ENCODE peak calls at places on chromosomes 5 and 9, in nine cellular contexts. N, L, D, T, M, J, K, A and Y are unnamed samples.

GRCh38 chr5:36491860-36492259 is 114.5 kb upstream of the SLC1A3 start:
- DNase-seq in J (no peak), D (no peak), N (no peak), L (no peak), M (no peak), T (no peak), K (no peak), A (no peak), Y (no peak)

GRCh38 chr9:4062966-4063365 is 236.9 kb downstream of the GLIS3 start:
- DNase-seq in M (no peak), N (no peak), D (no peak), L (no peak), K (no peak), T (no peak), A (no peak), J (no peak), Y (no peak)

GRCh38 chr5:30500513-30500912 is 693.0 kb upstream of the CDH6 start:
- DNase-seq in A (no peak), M (no peak), K (no peak), T (no peak), D (no peak), J (no peak), N (no peak), L (no peak), Y (no peak)

GRCh38 chr5:100110497-100110896 is 424.7 kb upstream of the FAM174A start:
- DNase-seq in J (no peak), T (no peak), A (no peak), M (no peak), K (no peak), D (no peak), N (no peak), L (no peak), Y (no peak)

GRCh38 chr5:5671823-5672222 is 249.3 kb downstream of the ICE1 start:
- DNase-seq in T (no peak), A (peak), M (no peak), J (no peak), D (no peak), N (no peak), K (no peak), L (no peak), Y (no peak)

GRCh38 chr9:127133739-127134167 is 11.3 kb upstream of the ANGPTL2 start:
- DNase-seq in N (no peak), T (no peak), D (no peak), K (no peak), M (peak), L (peak), A (peak), J (no peak), Y (no peak)

GRCh38 chr5:176530983-176531901 is 6.0 kb downstream of the RNF44 start:
- DNase-seq in D (no peak), N (no peak), M (peak), T (no peak), K (no peak), J (no peak), A (peak), L (no peak), Y (no peak)

GRCh38 chr5:134905246-134905996 is 490 bp downstream of the PCBD2 start:
- DNase-seq in D (peak), J (peak), L (peak), M (peak), T (peak), N (peak), K (peak), A (peak), Y (peak)

GRCh38 chr9:77598510-77598909 is 49.6 kb downstream of the GNA14 start:
- DNase-seq in T (no peak), L (no peak), K (no peak), A (no peak), D (peak), N (no peak), M (no peak), J (no peak), Y (no peak)

GRCh38 chr5:30368064-30368463 is 825.4 kb upstream of the CDH6 start:
- DNase-seq in L (no peak), M (no peak), K (no peak), T (no peak), A (no peak), J (no peak), D (no peak), N (no peak), Y (no peak)

GRCh38 chr5:98604301-98604700 is 169.2 kb upstream of the RGMB start:
- DNase-seq in M (no peak), T (no peak), L (no peak), A (no peak), N (no peak), J (no peak), D (no peak), K (no peak), Y (no peak)

GRCh38 chr9:130707225-130707976 is 13.8 kb downstream of the EXOSC2 start:
- DNase-seq in J (peak), K (peak), L (no peak), A (peak), T (peak), N (peak), M (peak), D (peak), Y (peak)

GRCh38 chr5:160198886-160199409 is 30.4 kb upstream of the FABP6 start:
- DNase-seq in A (no peak), D (no peak), L (no peak), N (no peak), J (no peak), K (no peak), T (no peak), M (no peak), Y (no peak)

GRCh38 chr5:87137280-87137679 is 130.4 kb upstream of the RASA1 start:
- DNase-seq in T (no peak), N (no peak), L (peak), D (no peak), M (no peak), K (no peak), A (no peak), J (no peak), Y (no peak)

GRCh38 chr5:138115254-138115653 is 24.0 kb downstream of the NME5 start:
- DNase-seq in L (no peak), J (no peak), D (no peak), M (no peak), N (no peak), K (no peak), T (no peak), A (no peak), Y (no peak)

GRCh38 chr9:98887918-98888510 is 55.7 kb upstream of the COL15A1 start:
- DNase-seq in M (no peak), K (no peak), J (no peak), L (no peak), N (no peak), A (no peak), T (no peak), D (peak), Y (no peak)

GRCh38 chr5:199821-200645 is 8.7 kb downstream of the LRRC14B start:
- DNase-seq in L (no peak), J (no peak), D (no peak), A (peak), T (no peak), N (no peak), K (no peak), M (no peak), Y (no peak)

GRCh38 chr9:35616681-35617459 is 1.3 kb downstream of the CD72 start:
- DNase-seq in L (peak), K (peak), T (no peak), M (peak), D (no peak), A (peak), J (peak), N (peak), Y (peak)

GRCh38 chr5:122141751-122142150 is 12.4 kb downstream of the ZNF474 start:
- DNase-seq in J (no peak), A (no peak), D (no peak), K (no peak), L (no peak), T (no peak), N (no peak), M (no peak), Y (no peak)

GRCh38 chr9:111828193-111828592 is 33.5 kb upstream of the SHOC1 start:
- DNase-seq in A (no peak), K (no peak), J (no peak), D (no peak), T (no peak), L (no peak), N (no peak), M (no peak), Y (no peak)

GRCh38 chr5:140318778-140319177 is 15.9 kb upstream of the PFDN1 start:
- DNase-seq in D (no peak), M (no peak), N (no peak), K (no peak), L (no peak), T (no peak), A (no peak), J (no peak), Y (peak)

GRCh38 chr5:124328201-124328600 is 418.2 kb downstream of the ZNF608 start:
- DNase-seq in K (no peak), N (no peak), L (no peak), T (no peak), M (no peak), J (no peak), D (no peak), A (no peak), Y (no peak)

GRCh38 chr5:8577792-8578191 is 708.8 kb downstream of the MTRR start:
- DNase-seq in J (no peak), K (no peak), M (no peak), L (no peak), T (no peak), D (no peak), N (no peak), A (no peak), Y (no peak)

GRCh38 chr5:1796371-1797108 is 3.1 kb downstream of the MRPL36 start:
- DNase-seq in K (no peak), J (no peak), D (no peak), T (no peak), A (no peak), N (no peak), L (peak), M (peak), Y (no peak)

GRCh38 chr5:1387059-1387755 is 42.3 kb upstream of the CLPTM1L start:
- DNase-seq in T (no peak), M (no peak), K (no peak), N (no peak), J (no peak), A (peak), L (peak), D (no peak), Y (no peak)

GRCh38 chr5:68037541-68037940 is 178.0 kb upstream of the PIK3R1 start:
- DNase-seq in N (no peak), A (no peak), L (no peak), D (no peak), J (no peak), K (no peak), T (no peak), M (no peak), Y (no peak)

GRCh38 chr5:138974227-138975063 is 99.3 kb upstream of the LRRTM2 start:
- DNase-seq in A (no peak), L (peak), J (no peak), N (no peak), T (no peak), K (no peak), M (no peak), D (no peak), Y (no peak)

GRCh38 chr9:124197177-124198095 is 60.3 kb upstream of the NEK6 start:
- DNase-seq in M (peak), N (no peak), J (no peak), D (no peak), T (no peak), K (no peak), L (peak), A (no peak), Y (no peak)

GRCh38 chr9:35650341-35651158 is at the start of gene SIT1:
- DNase-seq in D (no peak), N (peak), A (peak), T (no peak), K (no peak), L (no peak), M (peak), J (no peak), Y (no peak)

GRCh38 chr5:142151436-142152382 is 43.1 kb downstream of the NDFIP1 start:
- DNase-seq in K (peak), A (peak), N (peak), J (peak), D (peak), T (peak), M (no peak), L (no peak), Y (peak)